ENCODE peak calls at places on chromosome 4, in ten cellular contexts. N is transverse colon; W is CD8-positive, alpha-beta T cell; Q is cardiac muscle cell; H is fibroblast of lung; Z is upper lobe of right lung; D is heart left ventricle; I is left ventricle myocardium inferior; E is HepG2; P is right atrium auricular region. K is an unnamed sample. For H3K9me3, the result is how much of the 10 kb centered on the place peaks cover.

GRCh38 chr4:78569291-78569821 is 17.8 kb downstream of the ANXA3 start:
- DNase-seq in I (no peak), H (peak), W (no peak), D (no peak), P (no peak), Z (no peak), Q (no peak), N (no peak), E (peak), K (no peak)

GRCh38 chr4:17347445-17347844 is 164.4 kb downstream of the QDPR start:
- DNase-seq in H (peak), D (no peak), Q (peak), E (peak), I (no peak), N (no peak), W (no peak), P (no peak), Z (no peak), K (peak)

GRCh38 chr4:163217505-163217904 is 50.8 kb upstream of the NAF1 start:
- DNase-seq in Q (no peak), H (no peak), N (no peak), W (no peak), E (no peak), Z (no peak), P (no peak), I (no peak), D (no peak), K (no peak)

GRCh38 chr4:86918539-86919072 is 16.2 kb upstream of the AFF1 start:
- DNase-seq in Z (no peak), H (peak), W (no peak), Q (no peak), I (no peak), P (no peak), N (no peak), D (no peak), E (peak), K (no peak)

GRCh38 chr4:114384629-114385028 is 214.0 kb upstream of the UGT8 start:
- DNase-seq in Q (peak), W (no peak), N (no peak), E (peak), I (no peak), H (peak), Z (no peak), D (no peak), P (no peak), K (no peak)

GRCh38 chr4:68011684-68012083 is 48.4 kb upstream of the TMPRSS11A start:
- DNase-seq in Q (no peak), Z (no peak), P (no peak), I (no peak), H (peak), D (no peak), W (no peak), E (no peak), N (no peak), K (no peak)

GRCh38 chr4:26780524-26780923 is 80.1 kb upstream of the STIM2 start:
- DNase-seq in W (no peak), Z (no peak), D (no peak), Q (no peak), N (no peak), P (no peak), H (peak), I (no peak), E (no peak), K (no peak)

GRCh38 chr4:125388653-125389052 is 73.9 kb downstream of the FAT4 start:
- DNase-seq in N (no peak), D (no peak), Z (no peak), W (no peak), E (no peak), P (no peak), I (no peak), Q (no peak), H (peak), K (no peak)

GRCh38 chr4:165384608-165385007 is 5.8 kb downstream of the CPE start:
- DNase-seq in Q (no peak), Z (no peak), E (peak), P (no peak), H (peak), W (no peak), I (no peak), N (no peak), D (no peak), K (no peak)

GRCh38 chr4:144985536-144985935 is 112.5 kb downstream of the ANAPC10 start:
- DNase-seq in D (no peak), P (no peak), I (no peak), H (no peak), Q (no peak), Z (no peak), N (no peak), W (no peak), E (no peak), K (no peak)

GRCh38 chr4:169250796-169251195 is 20.0 kb downstream of the SH3RF1 start:
- DNase-seq in W (no peak), N (no peak), I (no peak), H (no peak), D (no peak), Q (no peak), Z (no peak), E (peak), P (no peak), K (no peak)

GRCh38 chr4:168486961-168487820 is 6.9 kb upstream of the DDX60L start:
- DNase-seq in H (peak), P (no peak), E (no peak), N (no peak), I (no peak), W (no peak), D (no peak), Q (no peak), Z (no peak), K (no peak)

GRCh38 chr4:151202851-151203455 is 74.0 kb upstream of the PRSS48 start:
- DNase-seq in P (no peak), D (peak), I (no peak), H (peak), N (no peak), Q (peak), W (no peak), Z (no peak), E (no peak), K (no peak)

GRCh38 chr4:38605794-38606586 is 58.0 kb upstream of the KLF3 start:
- DNase-seq in I (no peak), E (peak), Q (peak), N (peak), W (no peak), Z (no peak), H (no peak), P (peak), D (no peak), K (peak)

GRCh38 chr4:170087163-170087700 is 2.5 kb downstream of the AADAT start:
- DNase-seq in N (no peak), P (no peak), E (no peak), Z (no peak), W (no peak), H (peak), D (no peak), Q (no peak), I (no peak), K (no peak)

GRCh38 chr4:52100062-52100461 is 49.0 kb downstream of the SPATA18 start:
- DNase-seq in W (no peak), H (peak), Q (no peak), E (no peak), Z (no peak), P (no peak), I (no peak), N (no peak), D (no peak), K (no peak)

GRCh38 chr4:23153076-23153475 is 460.3 kb downstream of the GBA3 start:
- DNase-seq in D (no peak), N (no peak), W (no peak), P (no peak), E (no peak), Q (no peak), I (no peak), H (peak), Z (no peak), K (no peak)

GRCh38 chr4:6687947-6688878 is 5.5 kb upstream of the S100P start:
- DNase-seq in E (peak), P (no peak), D (no peak), Q (no peak), H (no peak), I (no peak), W (no peak), N (no peak), Z (no peak), K (no peak)

GRCh38 chr4:182067828-182068227 is 175.4 kb upstream of the TENM3 start:
- DNase-seq in W (no peak), Z (no peak), E (no peak), D (no peak), Q (no peak), P (no peak), I (no peak), H (no peak), N (no peak), K (no peak)

GRCh38 chr4:5257086-5257485 is 205.8 kb downstream of the STK32B start:
- DNase-seq in Q (no peak), H (no peak), D (no peak), W (no peak), I (no peak), Z (no peak), P (no peak), N (no peak), E (no peak), K (no peak)

GRCh38 chr4:156293657-156294297 is 340.1 kb upstream of the CTSO start:
- DNase-seq in P (no peak), H (peak), W (no peak), I (no peak), Q (no peak), N (no peak), Z (no peak), D (no peak), E (no peak), K (no peak)

GRCh38 chr4:174528226-174528625 is 5.9 kb upstream of the HPGD start:
- DNase-seq in Q (no peak), W (no peak), Z (no peak), I (no peak), N (no peak), D (no peak), H (no peak), E (no peak), P (no peak), K (no peak)

GRCh38 chr4:160423879-160424451 is 1321.1 kb downstream of the RAPGEF2 start:
- DNase-seq in Z (no peak), H (peak), N (no peak), P (no peak), W (no peak), D (no peak), E (no peak), Q (no peak), I (no peak), K (no peak)

GRCh38 chr4:2852481-2852881 is 8.8 kb downstream of the ADD1 start:
- DNase-seq in P (no peak), D (peak), E (no peak), Q (no peak), W (no peak), H (no peak), Z (peak), I (peak), N (peak), K (peak)

GRCh38 chr4:165199286-165199685 is 8.1 kb upstream of the KLHL2 start:
- DNase-seq in H (peak), Z (no peak), E (no peak), I (no peak), P (no peak), Q (no peak), D (no peak), W (no peak), N (no peak), K (no peak)

GRCh38 chr4:87051121-87051713 is 116.4 kb downstream of the AFF1 start:
- DNase-seq in D (no peak), Z (no peak), Q (no peak), E (no peak), P (no peak), N (no peak), W (no peak), I (no peak), H (no peak), K (no peak)

GRCh38 chr4:102299708-102300107 is 45.6 kb downstream of the SLC39A8 start:
- DNase-seq in Z (no peak), D (no peak), N (no peak), W (peak), H (peak), Q (peak), E (peak), P (peak), I (peak), K (no peak)

GRCh38 chr4:140359571-140360427 is 13.6 kb upstream of the SCOC start:
- DNase-seq in Z (peak), I (peak), N (peak), D (peak), H (peak), E (peak), W (peak), Q (peak), P (peak), K (peak)

GRCh38 chr4:26861434-26862186 is 969 bp downstream of the STIM2 start:
- DNase-seq in Q (peak), P (peak), N (peak), Z (peak), E (peak), H (peak), D (peak), I (peak), W (peak), K (peak)

GRCh38 chr4:8212606-8213005 is 13.5 kb downstream of the SH3TC1 start:
- DNase-seq in Q (no peak), E (no peak), Z (no peak), P (no peak), D (no peak), H (no peak), W (no peak), N (no peak), I (no peak), K (no peak)
- TF ChIP-seq CTCF in Q (no peak), E (no peak), Z (no peak), P (no peak), D (no peak), H (no peak), W (no peak), N (no peak), I (no peak), K (no peak)

GRCh38 chr4:108533876-108534275 is 86.5 kb upstream of the RPL34 start:
- DNase-seq in H (no peak), Z (no peak), D (no peak), P (no peak), N (no peak), Q (no peak), E (no peak), I (no peak), W (no peak), K (no peak)

GRCh38 chr4:108535757-108536156 is 84.6 kb upstream of the RPL34 start:
- DNase-seq in D (no peak), E (no peak), I (no peak), N (no peak), W (no peak), Q (no peak), H (no peak), Z (no peak), P (no peak), K (peak)

GRCh38 chr4:108533245-108533844 is 87.0 kb upstream of the RPL34 start:
- DNase-seq in N (no peak), H (peak), Q (no peak), W (no peak), E (no peak), P (no peak), I (no peak), Z (no peak), D (no peak), K (peak)

GRCh38 chr4:108540536-108540935 is 79.8 kb upstream of the RPL34 start:
- DNase-seq in N (no peak), W (no peak), I (no peak), P (no peak), Q (no peak), E (no peak), D (no peak), Z (no peak), H (no peak), K (no peak)

GRCh38 chr4:108536577-108536976 is 83.8 kb upstream of the RPL34 start:
- DNase-seq in N (no peak), H (no peak), I (no peak), E (no peak), Q (no peak), Z (no peak), D (no peak), P (no peak), W (no peak), K (no peak)
- H3K9me3 ChIP-seq in N (under half), H (under half), I (under half), E (under half), Q (under half), Z (under half), D (under half), P (under half), W (under half), K (under half)

DNA sequence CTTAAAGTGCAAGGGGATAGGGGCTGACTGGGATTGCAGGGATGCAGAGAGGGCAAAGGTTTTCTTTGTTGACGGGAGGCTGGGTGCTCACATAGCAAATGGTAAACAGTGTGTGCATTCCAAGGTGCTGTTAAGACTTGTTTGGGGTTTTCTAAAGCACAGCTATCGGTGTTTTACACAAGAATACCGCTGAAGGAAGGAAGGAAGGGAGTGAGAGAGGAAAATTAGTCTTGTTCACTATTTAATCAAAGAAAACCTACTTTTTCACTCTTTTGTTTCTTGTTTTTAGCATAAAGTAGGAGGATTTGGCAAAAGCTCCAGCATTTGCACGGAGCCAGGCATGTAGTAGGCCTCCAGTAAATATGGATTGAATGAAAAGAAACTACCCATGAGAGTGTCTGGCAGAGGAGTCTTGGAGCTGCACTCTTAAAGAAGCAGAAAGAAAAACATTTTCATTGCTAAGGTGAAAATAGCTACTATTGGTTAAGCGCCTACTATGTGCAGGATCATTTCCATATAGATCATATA is 99.7 kb downstream of the FIP1L1 start:
- DNase-seq in Z (no peak), P (no peak), I (no peak), D (no peak), H (peak), E (peak), W (no peak), Q (no peak), N (no peak), K (no peak)
- H3K4me3 ChIP-seq in Z (no peak), P (no peak), I (no peak), D (no peak), H (no peak), E (no peak), W (no peak), Q (no peak), N (no peak), K (no peak)

DNA sequence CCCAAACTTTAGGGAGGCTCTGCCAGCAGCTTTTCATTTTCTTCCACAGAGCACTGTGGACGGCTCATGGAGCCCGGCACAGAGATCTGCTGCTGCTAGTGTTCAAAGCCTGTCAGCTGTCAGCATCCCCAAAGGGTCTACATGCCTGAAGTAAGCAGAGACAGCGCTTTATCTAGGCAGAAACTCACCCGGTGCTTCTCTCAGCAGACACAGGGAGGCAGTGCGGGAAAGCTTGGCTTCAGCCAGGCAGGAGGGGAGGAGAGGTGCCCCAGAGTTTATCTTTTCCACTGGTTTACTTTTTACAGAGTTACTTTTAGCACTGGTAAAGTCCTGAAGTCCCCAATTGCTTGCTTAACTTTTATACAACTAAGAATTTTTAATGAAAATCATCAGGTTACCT is 339.3 kb downstream of the NKX6-1 start:
- DNase-seq in I (no peak), P (no peak), Z (no peak), N (no peak), H (peak), D (no peak), W (no peak), E (peak), Q (peak), K (no peak)
- TF ChIP-seq CTCF in I (no peak), P (no peak), Z (no peak), N (no peak), H (peak), D (no peak), W (no peak), E (peak), Q (no peak), K (no peak)